ENCODE peak calls at places on chromosomes 16 and 17, in ten cellular contexts. One of them, this sample, is unnamed.

GRCh38 chr16:51355195-51355594 is 204.1 kb upstream of the SALL1 start:
- DNase-seq in glomerular endothelial cell: no peak
- DNase-seq in sciatic nerve: no peak
- DNase-seq in GM19239: no peak
- DNase-seq in GM12864: no peak
- DNase-seq in NCI-H1436: no peak
- DNase-seq in body of pancreas: no peak
- DNase-seq in HCEC 1CT: no peak
- DNase-seq in mesenteric fat pad: no peak
- DNase-seq in neural crest cell: no peak
- DNase-seq in this sample: no peak

GRCh38 chr16:82638095-82638798 is 11.5 kb downstream of the CDH13 start:
- DNase-seq in body of pancreas: no peak
- DNase-seq in mesenteric fat pad: no peak
- DNase-seq in GM12864: no peak
- DNase-seq in GM19239: no peak
- DNase-seq in HCEC 1CT: peak
- DNase-seq in NCI-H1436: no peak
- DNase-seq in neural crest cell: no peak
- DNase-seq in sciatic nerve: no peak
- DNase-seq in glomerular endothelial cell: peak
- DNase-seq in this sample: peak

GRCh38 chr16:89116341-89117238 is 22.9 kb downstream of the ACSF3 start:
- DNase-seq in sciatic nerve: no peak
- DNase-seq in mesenteric fat pad: no peak
- DNase-seq in GM19239: no peak
- DNase-seq in glomerular endothelial cell: no peak
- DNase-seq in GM12864: no peak
- DNase-seq in NCI-H1436: no peak
- DNase-seq in HCEC 1CT: no peak
- DNase-seq in neural crest cell: no peak
- DNase-seq in body of pancreas: no peak
- DNase-seq in this sample: no peak

GRCh38 chr17:61645898-61646297 is 54.9 kb upstream of the NACA2 start:
- DNase-seq in glomerular endothelial cell: no peak
- DNase-seq in NCI-H1436: no peak
- DNase-seq in neural crest cell: no peak
- DNase-seq in body of pancreas: no peak
- DNase-seq in GM19239: no peak
- DNase-seq in HCEC 1CT: peak
- DNase-seq in mesenteric fat pad: no peak
- DNase-seq in GM12864: no peak
- DNase-seq in sciatic nerve: no peak
- DNase-seq in this sample: no peak

GRCh38 chr17:503449-503700 is 150.8 kb upstream of the RPH3AL start:
- DNase-seq in GM19239: no peak
- DNase-seq in GM12864: no peak
- DNase-seq in glomerular endothelial cell: no peak
- DNase-seq in sciatic nerve: no peak
- DNase-seq in NCI-H1436: no peak
- DNase-seq in HCEC 1CT: no peak
- DNase-seq in body of pancreas: no peak
- DNase-seq in neural crest cell: no peak
- DNase-seq in mesenteric fat pad: no peak
- DNase-seq in this sample: no peak

GRCh38 chr16:1458336-1458976 is 14.1 kb upstream of the CCDC154 start:
- DNase-seq in body of pancreas: no peak
- DNase-seq in glomerular endothelial cell: no peak
- DNase-seq in mesenteric fat pad: no peak
- DNase-seq in NCI-H1436: no peak
- DNase-seq in GM12864: no peak
- DNase-seq in GM19239: no peak
- DNase-seq in sciatic nerve: no peak
- DNase-seq in HCEC 1CT: peak
- DNase-seq in neural crest cell: no peak
- DNase-seq in this sample: no peak

GRCh38 chr17:20010099-20010863 is 1.1 kb downstream of the SPECC1 start:
- DNase-seq in HCEC 1CT: peak
- DNase-seq in body of pancreas: peak
- DNase-seq in neural crest cell: peak
- DNase-seq in sciatic nerve: no peak
- DNase-seq in NCI-H1436: peak
- DNase-seq in GM12864: no peak
- DNase-seq in glomerular endothelial cell: peak
- DNase-seq in GM19239: no peak
- DNase-seq in mesenteric fat pad: no peak
- DNase-seq in this sample: peak

GRCh38 chr16:67207857-67208524 is 9.1 kb downstream of the ELMO3 start:
- DNase-seq in NCI-H1436: no peak
- DNase-seq in body of pancreas: no peak
- DNase-seq in GM12864: no peak
- DNase-seq in HCEC 1CT: no peak
- DNase-seq in neural crest cell: no peak
- DNase-seq in GM19239: no peak
- DNase-seq in mesenteric fat pad: no peak
- DNase-seq in glomerular endothelial cell: no peak
- DNase-seq in sciatic nerve: no peak
- DNase-seq in this sample: peak

This sample was measured in kidney tubule cell.